ENCODE peak calls at places on chromosomes 5 and 9, in eight cellular contexts. V, I, F, Z, U, A, R and T are unnamed samples. For H3K9me3, the result is how much of the 10 kb centered on the place peaks cover.

GRCh38 chr5:104800440-104801048 is 1238.0 kb upstream of the NUDT12 start:
- DNase-seq in U (peak), V (no peak), R (no peak), Z (no peak), F (no peak), A (no peak), I (peak), T (no peak)

GRCh38 chr5:68214472-68215207 is 916 bp upstream of the PIK3R1 start:
- DNase-seq in V (no peak), A (no peak), U (no peak), R (no peak), F (no peak), I (peak), Z (no peak), T (no peak)

GRCh38 chr5:56169281-56169680 is 63.8 kb downstream of the ANKRD55 start:
- DNase-seq in A (no peak), Z (no peak), F (no peak), R (no peak), V (peak), U (no peak), I (no peak), T (no peak)

GRCh38 chr9:104682642-104683041 is 11.7 kb upstream of the OR13D1 start:
- DNase-seq in A (no peak), U (peak), I (no peak), Z (no peak), V (peak), R (no peak), F (no peak), T (no peak)

GRCh38 chr5:12707560-12707959 is 803.3 kb upstream of the CTNND2 start:
- DNase-seq in Z (no peak), V (no peak), R (no peak), U (no peak), I (no peak), F (no peak), A (no peak), T (no peak)

GRCh38 chr9:109297899-109298298 is 23.0 kb downstream of the EPB41L4B start:
- DNase-seq in R (no peak), U (peak), A (no peak), F (no peak), I (no peak), Z (no peak), V (peak), T (peak)

GRCh38 chr9:131418143-131419028 is 24.5 kb downstream of the PRRC2B start:
- DNase-seq in I (peak), V (no peak), A (peak), U (no peak), Z (no peak), F (peak), R (no peak), T (peak)

GRCh38 chr9:137582286-137582860 is 3.6 kb upstream of the DPH7 start:
- DNase-seq in F (no peak), V (no peak), Z (no peak), A (no peak), R (no peak), U (no peak), I (peak), T (no peak)

GRCh38 chr5:1195439-1195838 is 6.0 kb upstream of the SLC6A19 start:
- DNase-seq in R (no peak), A (no peak), F (no peak), I (no peak), Z (no peak), U (no peak), V (no peak), T (no peak)

GRCh38 chr5:61053937-61054336 is 108.3 kb downstream of the SMIM15 start:
- DNase-seq in V (peak), F (no peak), A (no peak), U (peak), R (no peak), Z (no peak), I (no peak), T (no peak)

GRCh38 chr9:104850771-104851170 is 77.2 kb downstream of the ABCA1 start:
- DNase-seq in F (no peak), V (peak), A (no peak), I (no peak), R (no peak), Z (no peak), U (peak), T (no peak)

GRCh38 chr5:141359790-141360426 is at the start of gene PCDHGB2:
- DNase-seq in F (no peak), A (no peak), I (no peak), V (peak), U (peak), R (no peak), Z (no peak), T (peak)

GRCh38 chr5:142618125-142618524 is 67.8 kb downstream of the FGF1 start:
- DNase-seq in I (no peak), F (no peak), A (no peak), U (peak), V (peak), R (no peak), Z (no peak), T (peak)

GRCh38 chr9:36317766-36318165 is 59.5 kb upstream of the GNE start:
- DNase-seq in F (peak), A (peak), R (no peak), Z (no peak), V (no peak), U (peak), I (peak), T (no peak)

GRCh38 chr9:131407717-131408195 is 13.9 kb downstream of the PRRC2B start:
- DNase-seq in F (no peak), I (peak), U (no peak), V (peak), R (peak), Z (no peak), A (peak), T (peak)

GRCh38 chr5:102545175-102545574 is 46.4 kb upstream of the SLCO6A1 start:
- DNase-seq in I (peak), Z (no peak), A (no peak), F (no peak), V (no peak), R (no peak), U (peak), T (no peak)

GRCh38 chr9:88537743-88538055 is 2.7 kb downstream of the NXNL2 start:
- DNase-seq in I (peak), Z (no peak), V (peak), F (peak), R (no peak), U (peak), A (peak), T (peak)

GRCh38 chr9:88829276-88829675 is 162.0 kb upstream of the S1PR3 start:
- DNase-seq in U (peak), I (no peak), A (no peak), R (no peak), Z (no peak), V (peak), F (no peak), T (no peak)

GRCh38 chr5:36607838-36608783 is 1.7 kb downstream of the SLC1A3 start:
- DNase-seq in V (peak), F (no peak), I (no peak), Z (no peak), U (peak), A (no peak), R (no peak), T (peak)

GRCh38 chr9:36924071-36924470 is 110.0 kb downstream of the PAX5 start:
- DNase-seq in I (no peak), Z (no peak), R (no peak), U (peak), F (no peak), V (peak), A (no peak), T (no peak)

DNA sequence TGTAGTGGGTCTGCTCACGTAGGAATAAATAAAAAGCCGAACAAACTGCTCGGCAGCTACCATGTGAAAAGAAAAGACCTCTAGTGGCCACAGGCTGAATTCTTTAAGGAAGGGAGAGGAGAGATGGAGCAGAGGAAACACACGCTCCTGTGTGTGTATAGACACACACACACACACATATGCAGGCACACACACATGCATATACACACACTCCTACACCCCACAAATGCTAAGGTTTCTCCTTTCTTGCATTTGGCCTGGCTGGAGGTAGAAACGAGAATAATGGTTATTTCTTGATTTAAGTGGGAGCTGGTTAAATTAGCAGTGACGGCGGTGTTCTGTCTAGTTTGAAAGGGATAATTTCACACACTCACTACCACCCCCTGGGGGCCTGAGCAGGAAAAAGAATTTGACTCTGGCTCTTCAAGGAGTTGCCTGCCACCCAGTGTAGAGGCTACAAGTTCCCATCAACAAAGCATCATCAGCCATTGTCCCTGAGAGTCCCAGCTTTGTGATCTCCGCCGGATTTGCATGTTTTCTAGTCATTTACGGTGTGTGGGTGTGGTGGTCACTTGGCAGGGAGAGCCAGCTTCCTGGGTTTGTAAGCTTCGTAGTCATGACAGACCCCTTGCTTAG is at the start of gene INSYN2B:
- DNase-seq in U (peak), V (peak), I (peak), A (peak), F (peak), Z (no peak), R (no peak), T (peak)
- H3K4me3 ChIP-seq in U (peak), V (peak), I (no peak), A (no peak), F (no peak), Z (no peak), R (no peak), T (peak)

DNA sequence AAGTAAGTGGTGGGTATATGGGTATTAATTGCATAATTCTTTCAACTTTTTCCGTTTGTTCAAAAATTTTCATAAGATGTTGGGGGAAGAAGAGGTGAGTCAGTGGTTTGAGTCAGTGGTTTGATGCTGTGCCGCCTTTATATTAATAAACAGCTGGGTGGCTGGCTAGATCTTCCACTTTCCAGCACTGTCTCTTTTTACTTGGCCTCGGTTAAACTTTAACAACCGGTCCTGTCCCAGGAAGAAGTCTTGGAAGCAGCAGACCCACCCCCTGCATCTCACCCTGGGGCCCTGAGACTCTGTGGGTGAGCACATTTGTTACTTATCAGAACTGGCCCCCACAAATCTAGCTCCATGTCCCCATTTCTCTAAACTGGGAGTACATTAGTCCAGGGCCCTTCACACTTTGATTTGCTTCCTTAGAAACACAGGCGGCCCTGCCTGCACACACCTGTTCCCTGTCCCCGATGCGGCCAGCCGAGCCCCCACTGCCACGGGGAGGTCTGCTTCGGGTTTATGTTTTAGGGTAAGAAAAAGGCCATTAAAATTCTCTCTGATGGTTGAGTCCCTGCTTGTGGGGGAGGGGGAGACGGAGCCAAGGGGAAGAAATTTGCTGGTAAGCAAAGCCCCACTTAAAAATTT is 90.7 kb downstream of the PTCH1 start:
- DNase-seq in F (no peak), U (peak), V (peak), R (no peak), Z (no peak), A (no peak), I (peak), T (peak)
- H3K9me3 ChIP-seq in F (under half), U (under half), V (under half), R (under half), Z (under half), A (under half), I (under half), T (under half)

GRCh38 chr5:11044581-11044980 is 283.5 kb upstream of the DAP start:
- DNase-seq in V (no peak), R (no peak), Z (no peak), A (no peak), F (no peak), I (no peak), U (no peak), T (no peak)
- H3K4me3 ChIP-seq in V (no peak), R (no peak), Z (no peak), A (no peak), F (no peak), I (no peak), U (no peak), T (no peak)

GRCh38 chr5:2374703-2375102 is 376.8 kb downstream of the IRX2 start:
- DNase-seq in A (no peak), F (no peak), V (no peak), I (no peak), Z (no peak), R (no peak), U (no peak), T (no peak)

GRCh38 chr5:2378108-2378507 is 373.4 kb downstream of the IRX2 start:
- DNase-seq in Z (no peak), U (no peak), I (no peak), R (no peak), F (no peak), V (no peak), A (no peak), T (no peak)

GRCh38 chr5:2375291-2375690 is 376.2 kb downstream of the IRX2 start:
- DNase-seq in A (no peak), Z (no peak), U (no peak), F (no peak), R (no peak), V (no peak), I (no peak), T (no peak)

GRCh38 chr5:2375796-2376195 is 375.7 kb downstream of the IRX2 start:
- DNase-seq in A (no peak), I (no peak), U (no peak), F (no peak), V (no peak), Z (no peak), R (no peak), T (no peak)

GRCh38 chr5:2376486-2376885 is 375.0 kb downstream of the IRX2 start:
- DNase-seq in V (no peak), I (no peak), A (no peak), U (no peak), Z (no peak), R (no peak), F (no peak), T (no peak)
- H3K9me3 ChIP-seq in V (under half), I (under half), A (under half), U (under half), Z (under half), R (under half), F (under half), T (under half)